ENCODE peak calls at places on chromosomes 13 and 19, in five cellular contexts. Z, T, M, A and E are unnamed samples.

GRCh38 chr19:47512183-47512947 is 2.5 kb downstream of the NAPA start:
- DNase-seq in T (peak), A (peak), Z (no peak), M (peak), E (no peak)

GRCh38 chr19:7819337-7819736 is 10.7 kb upstream of the EVI5L start:
- DNase-seq in T (no peak), M (no peak), A (no peak), Z (no peak), E (no peak)

GRCh38 chr19:46761418-46761831 is 15.2 kb upstream of the STRN4 start:
- DNase-seq in A (peak), Z (no peak), M (no peak), T (no peak), E (no peak)

GRCh38 chr13:98905199-98905598 is 72.7 kb downstream of the DOCK9 start:
- DNase-seq in A (no peak), M (no peak), Z (no peak), T (no peak), E (no peak)

GRCh38 chr13:59691501-59692066 is 472.1 kb downstream of the DIAPH3 start:
- DNase-seq in M (no peak), Z (no peak), A (peak), T (no peak), E (no peak)

GRCh38 chr19:35063940-35064818 is 22.7 kb downstream of the HPN start:
- DNase-seq in A (peak), M (peak), T (no peak), Z (no peak), E (no peak)

GRCh38 chr19:4007021-4007835 is at the start of gene PIAS4:
- DNase-seq in T (peak), Z (peak), M (peak), A (peak), E (peak)

GRCh38 chr19:28505134-28505533 is 707.8 kb downstream of the UQCRFS1 start:
- DNase-seq in Z (no peak), M (no peak), T (no peak), A (no peak), E (no peak)

GRCh38 chr19:45767410-45767880 is 1.6 kb downstream of the SIX5 start:
- DNase-seq in A (peak), T (peak), M (peak), Z (peak), E (no peak)

GRCh38 chr13:47036291-47037008 is 139.6 kb upstream of the HTR2A start:
- DNase-seq in M (no peak), A (no peak), T (no peak), Z (no peak), E (no peak)

GRCh38 chr19:35011091-35011689 is 11.1 kb downstream of the GRAMD1A start:
- DNase-seq in A (no peak), T (no peak), Z (no peak), M (no peak), E (no peak)

GRCh38 chr13:110137677-110138008 is 169.3 kb downstream of the COL4A1 start:
- DNase-seq in M (peak), Z (no peak), T (peak), A (no peak), E (no peak)

GRCh38 chr19:34675250-34675649 is 1.7 kb downstream of the SCGB2B2 start:
- DNase-seq in T (no peak), A (no peak), Z (no peak), M (no peak), E (no peak)

GRCh38 chr13:67395577-67395976 is 165.4 kb upstream of the PCDH9 start:
- DNase-seq in Z (no peak), M (no peak), A (no peak), T (no peak), E (no peak)

GRCh38 chr13:24489721-24490120 is 22.9 kb downstream of the PARP4 start:
- DNase-seq in T (no peak), M (no peak), A (no peak), Z (no peak), E (no peak)

GRCh38 chr19:1469200-1469935 is 9.6 kb downstream of the C19orf25 start:
- DNase-seq in T (no peak), A (no peak), M (no peak), Z (no peak), E (no peak)

GRCh38 chr19:46431824-46432223 is 3.1 kb upstream of the PNMA8C start:
- DNase-seq in Z (no peak), T (peak), A (no peak), M (no peak), E (no peak)

GRCh38 chr13:23288995-23289394 is 108.2 kb downstream of the SGCG start:
- DNase-seq in Z (no peak), M (no peak), A (no peak), T (no peak), E (no peak)

GRCh38 chr19:2782357-2782935 is 627 bp downstream of the SGTA start:
- DNase-seq in Z (no peak), T (no peak), A (no peak), M (no peak), E (no peak)

GRCh38 chr13:87130401-87130800 is 540.8 kb upstream of the SLITRK5 start:
- DNase-seq in T (no peak), A (no peak), M (no peak), Z (no peak), E (no peak)

GRCh38 chr19:1264801-1265610 is 4.1 kb upstream of the CIRBP start:
- DNase-seq in M (peak), T (peak), A (peak), Z (no peak), E (no peak)

GRCh38 chr13:113639661-113640262 is 18.2 kb downstream of the ATP4B start:
- DNase-seq in A (no peak), M (no peak), T (no peak), Z (no peak), E (no peak)

GRCh38 chr13:50529154-50529882 is 314.2 kb downstream of the DLEU7 start:
- DNase-seq in T (no peak), A (peak), Z (peak), M (peak), E (no peak)

GRCh38 chr13:85520445-85520844 is 278.8 kb downstream of the SLITRK6 start:
- DNase-seq in Z (no peak), A (peak), M (no peak), T (no peak), E (no peak)

GRCh38 chr19:49806613-49806946 is 6.5 kb downstream of the FUZ start:
- DNase-seq in M (no peak), T (no peak), A (no peak), Z (no peak), E (no peak)